ENCODE peak calls at places on chromosomes 7 and 10, in six cellular contexts. Q is AG04450, U is fibroblast of pulmonary artery, W is fibroblast of lung, V is GM12865, F is Caco-2. Y is an unnamed sample.

GRCh38 chr10:100730739-100731602 is 14.4 kb upstream of the PAX2 start:
- DNase-seq in Q (no peak), U (peak), W (peak), V (peak), F (peak), Y (no peak)

GRCh38 chr7:113698556-113699220 is 220.1 kb downstream of the PPP1R3A start:
- DNase-seq in Q (peak), U (peak), W (peak), V (peak), F (peak), Y (peak)

GRCh38 chr10:133156674-133157579 is 3.1 kb upstream of the KNDC1 start:
- DNase-seq in Q (no peak), U (peak), W (no peak), V (no peak), F (no peak), Y (no peak)

GRCh38 chr10:126227762-126228134 is 160.5 kb downstream of the ADAM12 start:
- DNase-seq in Q (peak), U (peak), W (peak), V (no peak), F (no peak), Y (no peak)

GRCh38 chr7:83130623-83131545 is 31.8 kb downstream of the PCLO start:
- DNase-seq in Q (no peak), U (no peak), W (peak), V (no peak), F (no peak), Y (no peak)

GRCh38 chr10:132944510-132944909 is 2.1 kb upstream of the CFAP46 start:
- DNase-seq in Q (no peak), U (no peak), W (no peak), V (no peak), F (no peak), Y (no peak)

GRCh38 chr7:47648301-47648900 is 66.5 kb upstream of the TNS3 start:
- DNase-seq in Q (no peak), U (peak), W (peak), V (no peak), F (no peak), Y (no peak)

GRCh38 chr10:61376908-61377368 is 76.2 kb downstream of the TMEM26 start:
- DNase-seq in Q (no peak), U (no peak), W (no peak), V (no peak), F (no peak), Y (no peak)

GRCh38 chr10:67533376-67533775 is 162.6 kb downstream of the CTNNA3 start:
- DNase-seq in Q (no peak), U (no peak), W (no peak), V (no peak), F (no peak), Y (no peak)

GRCh38 chr10:46527241-46527811 is 29.1 kb downstream of the GPRIN2 start:
- DNase-seq in Q (no peak), U (no peak), W (no peak), V (no peak), F (no peak), Y (no peak)

GRCh38 chr7:194996-195829 is 2.8 kb downstream of the FAM20C start:
- DNase-seq in Q (no peak), U (peak), W (peak), V (no peak), F (no peak), Y (no peak)

GRCh38 chr7:196778-197321 is 4.5 kb downstream of the FAM20C start:
- DNase-seq in Q (no peak), U (no peak), W (no peak), V (no peak), F (no peak), Y (no peak)

GRCh38 chr7:196283-196682 is 3.9 kb downstream of the FAM20C start:
- DNase-seq in Q (no peak), U (no peak), W (no peak), V (no peak), F (no peak), Y (no peak)

GRCh38 chr7:194257-194995 is 2.1 kb downstream of the FAM20C start:
- DNase-seq in Q (no peak), U (peak), W (peak), V (no peak), F (no peak), Y (no peak)

GRCh38 chr7:195830-196128 is 3.4 kb downstream of the FAM20C start:
- DNase-seq in Q (no peak), U (no peak), W (no peak), V (no peak), F (no peak), Y (no peak)
- H3K4me3 ChIP-seq in Q (peak), U (peak), W (peak), V (no peak), F (no peak), Y (no peak)

GRCh38 chr7:3200504-3200903 is 100.5 kb upstream of the SDK1 start:
- DNase-seq in Q (no peak), U (peak), W (peak), V (peak), F (peak), Y (no peak)
- TF ChIP-seq CTCF in Q (peak), U (peak), W (peak), V (peak), F (peak), Y (peak)

GRCh38 chr7:101126651-101127459 is at the start of gene SERPINE1:
- DNase-seq in Q (peak), U (peak), W (peak), V (peak), F (no peak), Y (no peak)
- H3K4me3 ChIP-seq in Q (peak), U (peak), W (peak), V (peak), F (no peak), Y (no peak)

GRCh38 chr10:3162533-3162932 is 10.0 kb downstream of the PITRM1 start:
- DNase-seq in Q (no peak), U (no peak), W (no peak), V (no peak), F (peak), Y (no peak)
- TF ChIP-seq CTCF in Q (no peak), U (peak), W (no peak), V (no peak), F (peak), Y (no peak)